ENCODE peak calls at places on chromosomes 5 and 9, in ten cellular contexts. Z is uterus, W is epithelial cell of esophagus, Y is fibroblast of pulmonary artery, U is HCT116, B is cardiac fibroblast, A is transverse colon, T is AG09309, N is ascending aorta, F is HepG2. M is an unnamed sample.

GRCh38 chr9:72855890-72856523 is 96.8 kb downstream of the ALDH1A1 start:
- DNase-seq in Z (no peak), W (no peak), Y (no peak), U (no peak), B (no peak), A (no peak), T (no peak), N (no peak), F (no peak), M (no peak)

GRCh38 chr9:126419475-126419874 is 92.8 kb downstream of the MVB12B start:
- DNase-seq in Z (no peak), W (no peak), Y (no peak), U (no peak), B (no peak), A (no peak), T (no peak), N (peak), F (no peak), M (no peak)

GRCh38 chr9:120538339-120538738 is 41.6 kb downstream of the CDK5RAP2 start:
- DNase-seq in Z (no peak), W (no peak), Y (peak), U (no peak), B (peak), A (no peak), T (no peak), N (no peak), F (peak), M (no peak)

GRCh38 chr5:3518576-3518975 is 77.1 kb upstream of the IRX1 start:
- DNase-seq in Z (no peak), W (no peak), Y (no peak), U (no peak), B (no peak), A (no peak), T (no peak), N (no peak), F (no peak), M (no peak)

GRCh38 chr5:60382761-60383160 is 317.2 kb downstream of the DEPDC1B start:
- DNase-seq in Z (no peak), W (peak), Y (peak), U (peak), B (peak), A (no peak), T (peak), N (no peak), F (no peak), M (no peak)

GRCh38 chr5:38923661-38924451 is 78.0 kb downstream of the OSMR start:
- DNase-seq in Z (no peak), W (no peak), Y (peak), U (no peak), B (peak), A (no peak), T (peak), N (no peak), F (no peak), M (no peak)

GRCh38 chr9:71795097-71795807 is 26.9 kb upstream of the CEMIP2 start:
- DNase-seq in Z (no peak), W (no peak), Y (no peak), U (no peak), B (no peak), A (no peak), T (no peak), N (no peak), F (no peak), M (no peak)

GRCh38 chr5:89437450-89438435 is 554.8 kb upstream of the MEF2C start:
- DNase-seq in Z (no peak), W (no peak), Y (no peak), U (no peak), B (peak), A (no peak), T (no peak), N (no peak), F (no peak), M (no peak)

GRCh38 chr5:171264842-171265241 is 44.2 kb upstream of the TLX3 start:
- DNase-seq in Z (no peak), W (no peak), Y (no peak), U (no peak), B (no peak), A (no peak), T (no peak), N (no peak), F (no peak), M (no peak)
- TF ChIP-seq CTCF in Z (no peak), W (no peak), Y (no peak), U (no peak), B (no peak), A (no peak), T (no peak), N (no peak), F (no peak), M (no peak)

GRCh38 chr9:128558431-128559310 is 6.3 kb downstream of the SPTAN1 start:
- DNase-seq in Z (peak), W (peak), Y (peak), U (peak), B (peak), A (peak), T (peak), N (peak), F (peak), M (peak)
- H3K4me3 ChIP-seq in Z (no peak), W (no peak), Y (peak), U (no peak), B (peak), A (no peak), T (peak), N (peak), F (no peak), M (no peak)

GRCh38 chr5:120657083-120657482 is 193.0 kb downstream of the PRR16 start:
- DNase-seq in Z (no peak), W (no peak), Y (no peak), U (no peak), B (no peak), A (no peak), T (no peak), N (no peak), F (no peak), M (no peak)

GRCh38 chr5:120655828-120656435 is 191.8 kb downstream of the PRR16 start:
- DNase-seq in Z (no peak), W (peak), Y (peak), U (peak), B (peak), A (peak), T (no peak), N (no peak), F (peak), M (peak)
- TF ChIP-seq CTCF in Z (no peak), W (peak), Y (peak), U (peak), B (peak), A (peak), T (peak), N (no peak), F (peak), M (peak)

GRCh38 chr5:72160299-72160698 is 53.0 kb downstream of the MAP1B start:
- DNase-seq in Z (no peak), W (peak), Y (peak), U (no peak), B (peak), A (no peak), T (no peak), N (peak), F (no peak), M (no peak)
- H3K4me3 ChIP-seq in Z (no peak), W (no peak), Y (no peak), U (no peak), B (no peak), A (no peak), T (no peak), N (no peak), F (no peak), M (no peak)

GRCh38 chr9:107711528-107711927 is 222.0 kb upstream of the KLF4 start:
- DNase-seq in Z (peak), W (peak), Y (peak), U (peak), B (peak), A (peak), T (peak), N (no peak), F (no peak), M (no peak)
- TF ChIP-seq CTCF in Z (no peak), W (no peak), Y (no peak), U (no peak), B (no peak), A (no peak), T (no peak), N (no peak), F (no peak), M (no peak)